ENCODE peak calls at places on chromosomes 1 and 21, in ten cellular contexts. Z is lower leg skin, W is ovary, J is testis, B is brain microvascular endothelial cell, U is Panc1, A is epithelial cell of esophagus, I is AG04450, X is upper lobe of right lung, M is BJ. E is an unnamed sample.

GRCh38 chr1:114180742-114181141 is 27.1 kb upstream of the SYT6 start:
- DNase-seq in Z (no peak), W (no peak), J (no peak), B (no peak), U (no peak), A (no peak), I (no peak), X (no peak), M (no peak), E (no peak)

GRCh38 chr1:24544239-24544638 is 11.6 kb upstream of the NCMAP start:
- DNase-seq in Z (no peak), W (no peak), J (no peak), B (no peak), U (no peak), A (peak), I (no peak), X (no peak), M (no peak), E (no peak)

GRCh38 chr1:162349635-162350330 is 26.9 kb downstream of the SPATA46 start:
- DNase-seq in Z (no peak), W (no peak), J (no peak), B (peak), U (peak), A (peak), I (peak), X (no peak), M (peak), E (peak)

GRCh38 chr1:34582356-34582755 is 172.5 kb upstream of the GJB5 start:
- DNase-seq in Z (no peak), W (no peak), J (no peak), B (no peak), U (no peak), A (no peak), I (no peak), X (no peak), M (no peak), E (no peak)

GRCh38 chr21:26637346-26637745 is 64.3 kb upstream of the CYYR1 start:
- DNase-seq in Z (no peak), W (no peak), J (no peak), B (no peak), U (no peak), A (peak), I (no peak), X (no peak), M (no peak), E (no peak)

GRCh38 chr1:12542596-12543592 is 75.1 kb downstream of the DHRS3 start:
- DNase-seq in Z (no peak), W (no peak), J (no peak), B (no peak), U (no peak), A (no peak), I (no peak), X (peak), M (no peak), E (no peak)

GRCh38 chr1:206506803-206507394 is 432 bp upstream of the RASSF5 start:
- DNase-seq in Z (no peak), W (no peak), J (no peak), B (no peak), U (no peak), A (no peak), I (no peak), X (peak), M (no peak), E (no peak)

GRCh38 chr1:70156529-70157120 is 48.8 kb downstream of the LRRC40 start:
- DNase-seq in Z (no peak), W (no peak), J (no peak), B (peak), U (peak), A (peak), I (no peak), X (no peak), M (no peak), E (no peak)

GRCh38 chr1:94101613-94101940 is 19.4 kb downstream of the ABCA4 start:
- DNase-seq in Z (no peak), W (no peak), J (no peak), B (no peak), U (no peak), A (no peak), I (no peak), X (no peak), M (no peak), E (no peak)

GRCh38 chr1:55081188-55081904 is 42.0 kb downstream of the PCSK9 start:
- DNase-seq in Z (no peak), W (no peak), J (no peak), B (peak), U (no peak), A (peak), I (peak), X (no peak), M (no peak), E (no peak)

GRCh38 chr1:83692524-83693336 is 306.2 kb downstream of the TTLL7 start:
- DNase-seq in Z (no peak), W (no peak), J (peak), B (peak), U (no peak), A (peak), I (no peak), X (no peak), M (peak), E (no peak)

GRCh38 chr1:12142891-12143630 is 23.7 kb upstream of the TNFRSF1B start:
- DNase-seq in Z (no peak), W (peak), J (peak), B (no peak), U (no peak), A (no peak), I (no peak), X (peak), M (no peak), E (no peak)

GRCh38 chr21:33917421-33917820 is 1.8 kb upstream of the ATP5PO start:
- DNase-seq in Z (no peak), W (no peak), J (no peak), B (no peak), U (no peak), A (no peak), I (no peak), X (no peak), M (no peak), E (no peak)

GRCh38 chr1:12177999-12178441 is 11.2 kb downstream of the TNFRSF1B start:
- DNase-seq in Z (peak), W (peak), J (no peak), B (peak), U (no peak), A (peak), I (peak), X (peak), M (peak), E (no peak)

GRCh38 chr1:55329091-55329490 is 113.9 kb upstream of the USP24 start:
- DNase-seq in Z (no peak), W (no peak), J (peak), B (no peak), U (no peak), A (no peak), I (no peak), X (no peak), M (no peak), E (no peak)

GRCh38 chr1:199868777-199869176 is 158.7 kb upstream of the NR5A2 start:
- DNase-seq in Z (no peak), W (no peak), J (no peak), B (no peak), U (no peak), A (no peak), I (no peak), X (no peak), M (no peak), E (no peak)

GRCh38 chr1:234478152-234478480 is 863 bp downstream of the TARBP1 start:
- DNase-seq in Z (peak), W (no peak), J (peak), B (no peak), U (no peak), A (peak), I (no peak), X (peak), M (no peak), E (no peak)

GRCh38 chr1:11397151-11397902 is 81.6 kb upstream of the DISP3 start:
- DNase-seq in Z (no peak), W (no peak), J (no peak), B (no peak), U (no peak), A (no peak), I (no peak), X (no peak), M (no peak), E (no peak)

GRCh38 chr1:27968692-27969091 is 8.9 kb downstream of the XKR8 start:
- DNase-seq in Z (no peak), W (no peak), J (no peak), B (peak), U (peak), A (peak), I (peak), X (no peak), M (peak), E (peak)

GRCh38 chr1:16677552-16678423 is 11.0 kb upstream of the RNU1-3 start:
- DNase-seq in Z (peak), W (peak), J (no peak), B (peak), U (peak), A (peak), I (peak), X (peak), M (no peak), E (peak)

GRCh38 chr1:33641099-33641830 is 168.8 kb downstream of the ZSCAN20 start:
- DNase-seq in Z (no peak), W (no peak), J (no peak), B (peak), U (peak), A (peak), I (no peak), X (no peak), M (no peak), E (no peak)

GRCh38 chr1:24418898-24419628 is 3.5 kb downstream of the NIPAL3 start:
- DNase-seq in Z (no peak), W (no peak), J (peak), B (no peak), U (no peak), A (peak), I (no peak), X (peak), M (no peak), E (no peak)

GRCh38 chr1:22452401-22452963 is 831 bp downstream of the ZBTB40 start:
- DNase-seq in Z (no peak), W (peak), J (peak), B (no peak), U (no peak), A (peak), I (no peak), X (no peak), M (no peak), E (no peak)

GRCh38 chr1:164559342-164560070 is 522 bp downstream of the PBX1 start:
- DNase-seq in Z (peak), W (peak), J (peak), B (no peak), U (no peak), A (peak), I (no peak), X (peak), M (no peak), E (no peak)

GRCh38 chr1:24966724-24967346 is 36.8 kb upstream of the RUNX3 start:
- DNase-seq in Z (no peak), W (no peak), J (no peak), B (peak), U (no peak), A (peak), I (peak), X (no peak), M (no peak), E (no peak)

GRCh38 chr1:170695955-170696590 is 32.1 kb downstream of the PRRX1 start:
- DNase-seq in Z (no peak), W (no peak), J (no peak), B (no peak), U (no peak), A (no peak), I (no peak), X (no peak), M (no peak), E (no peak)

GRCh38 chr1:186819563-186819962 is 9.2 kb upstream of the PLA2G4A start:
- DNase-seq in Z (no peak), W (no peak), J (no peak), B (no peak), U (no peak), A (no peak), I (no peak), X (no peak), M (no peak), E (no peak)

GRCh38 chr21:15682977-15683376 is 46.8 kb upstream of the USP25 start:
- DNase-seq in Z (no peak), W (no peak), J (no peak), B (no peak), U (no peak), A (peak), I (no peak), X (no peak), M (no peak), E (no peak)

GRCh38 chr1:8412183-8412831 is 94.4 kb downstream of the SLC45A1 start:
- DNase-seq in Z (no peak), W (no peak), J (no peak), B (peak), U (peak), A (peak), I (peak), X (no peak), M (peak), E (peak)

GRCh38 chr1:2538376-2538775 is 8.3 kb upstream of the HES5 start:
- DNase-seq in Z (no peak), W (no peak), J (no peak), B (no peak), U (no peak), A (no peak), I (no peak), X (no peak), M (no peak), E (no peak)

GRCh38 chr1:64004451-64004850 is 199.0 kb upstream of the UBE2U start:
- DNase-seq in Z (no peak), W (no peak), J (no peak), B (no peak), U (no peak), A (no peak), I (no peak), X (no peak), M (no peak), E (no peak)

GRCh38 chr21:45987121-45987711 is 5.6 kb downstream of the COL6A1 start:
- DNase-seq in Z (peak), W (peak), J (no peak), B (no peak), U (no peak), A (no peak), I (no peak), X (peak), M (no peak), E (no peak)

GRCh38 chr1:32465541-32466002 is 700 bp downstream of the ZBTB8B start:
- DNase-seq in Z (no peak), W (no peak), J (no peak), B (no peak), U (no peak), A (no peak), I (no peak), X (no peak), M (no peak), E (no peak)

GRCh38 chr1:32464191-32464715 is 619 bp upstream of the ZBTB8B start:
- DNase-seq in Z (no peak), W (no peak), J (no peak), B (no peak), U (no peak), A (peak), I (no peak), X (no peak), M (no peak), E (no peak)

GRCh38 chr1:32468791-32469190 is 3.9 kb downstream of the ZBTB8B start:
- DNase-seq in Z (no peak), W (no peak), J (no peak), B (no peak), U (no peak), A (no peak), I (no peak), X (no peak), M (no peak), E (no peak)

GRCh38 chr1:32466761-32467160 is 1.9 kb downstream of the ZBTB8B start:
- DNase-seq in Z (no peak), W (no peak), J (no peak), B (no peak), U (no peak), A (no peak), I (no peak), X (no peak), M (no peak), E (no peak)

GRCh38 chr1:32464716-32465540 is at the start of gene ZBTB8B:
- DNase-seq in Z (no peak), W (peak), J (peak), B (peak), U (no peak), A (peak), I (peak), X (peak), M (no peak), E (no peak)
- H3K4me3 ChIP-seq in Z (peak), W (peak), J (peak), B (peak), U (peak), A (peak), I (peak), X (peak), M (peak), E (peak)

DNA sequence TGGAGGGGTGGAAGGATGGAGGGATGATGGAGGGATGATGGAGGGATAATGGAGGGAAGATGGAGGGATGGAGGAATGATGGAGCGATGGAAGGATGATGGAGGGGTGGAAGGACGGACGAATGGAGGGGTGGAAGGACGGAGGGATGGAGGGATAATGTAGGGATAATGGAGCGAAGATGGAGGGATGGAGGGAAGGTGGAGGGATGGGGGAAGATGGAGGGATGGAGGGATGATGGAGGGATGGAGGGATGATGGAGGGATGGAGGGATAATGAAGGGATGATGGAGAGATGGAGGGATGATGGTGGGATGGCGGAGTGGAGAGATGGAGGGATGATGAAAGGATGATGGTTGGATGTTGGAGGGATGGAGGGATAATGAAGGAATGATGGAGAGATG is 61.3 kb downstream of the KCNAB2 start:
- DNase-seq in Z (no peak), W (no peak), J (no peak), B (no peak), U (no peak), A (no peak), I (no peak), X (no peak), M (no peak), E (no peak)
- TF ChIP-seq CTCF in Z (no peak), W (no peak), J (no peak), B (no peak), U (no peak), A (no peak), I (no peak), X (no peak), M (no peak), E (no peak)

DNA sequence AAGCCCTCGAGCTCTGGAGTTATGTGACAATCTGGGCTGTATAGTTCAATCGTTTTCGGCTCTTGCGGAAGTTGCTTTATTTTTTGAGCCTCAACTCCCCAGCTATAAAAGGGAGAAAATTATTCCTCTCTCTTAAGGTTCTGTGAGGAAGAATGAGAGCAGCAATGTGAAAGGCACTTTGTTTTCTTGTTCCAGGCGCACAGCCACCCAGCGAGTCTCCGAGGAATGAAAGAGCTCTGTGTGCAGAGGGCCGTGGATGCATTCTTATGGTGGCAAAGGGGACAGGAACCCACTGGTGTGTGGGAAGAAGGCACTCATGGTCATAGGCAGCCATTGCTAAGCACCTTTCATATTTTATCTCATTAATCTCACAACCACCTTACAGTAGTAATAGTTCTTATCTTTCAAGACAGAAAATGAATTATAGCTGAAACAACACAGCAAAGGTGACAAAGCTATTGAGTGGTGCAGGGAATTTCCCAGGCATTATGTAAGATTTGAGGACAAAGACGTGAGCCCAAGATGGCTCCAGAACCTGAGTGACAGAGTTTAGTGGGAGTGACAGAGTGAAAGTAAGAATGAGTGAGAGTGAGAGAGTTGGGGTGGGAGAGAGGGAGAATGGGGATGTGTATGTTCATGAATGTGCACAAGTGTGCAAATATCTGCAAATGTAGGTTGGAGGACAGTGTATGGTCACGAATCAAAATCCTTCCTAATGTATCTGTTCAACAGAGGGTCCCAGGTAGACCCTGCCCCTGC is 9.4 kb downstream of the CYP2J2 start:
- DNase-seq in Z (no peak), W (no peak), J (no peak), B (no peak), U (no peak), A (no peak), I (no peak), X (no peak), M (no peak), E (no peak)
- H3K4me3 ChIP-seq in Z (no peak), W (no peak), J (no peak), B (no peak), U (no peak), A (no peak), I (no peak), X (no peak), M (no peak), E (no peak)

GRCh38 chr1:154145986-154146385 is 8.9 kb downstream of the NUP210L start:
- DNase-seq in Z (no peak), W (no peak), J (no peak), B (no peak), U (no peak), A (no peak), I (no peak), X (no peak), M (no peak), E (no peak)
- TF ChIP-seq CTCF in Z (no peak), W (no peak), J (peak), B (peak), U (peak), A (peak), I (peak), X (peak), M (peak), E (peak)

E was measured in HFF-Myc.